ENCODE peak calls at places on chromosomes 4 and X, in eight cellular contexts. M is IMR-90, J is NCI-H2029, O is mesenteric fat pad, Q is hippocampal formation, V is dorsolateral prefrontal cortex, B is cardiac muscle cell, U is coronary artery. K is an unnamed sample.

GRCh38 chrX:123975180-123975579 is 13.7 kb downstream of the STAG2 start:
- DNase-seq in M (peak; percentile 31), J (no peak), O (no peak), Q (no peak), V (no peak), B (no peak), U (no peak), K (no peak)

GRCh38 chr4:151659631-151660030 is 101.2 kb downstream of the GATB start:
- DNase-seq in M (no peak), J (no peak), O (no peak), Q (no peak), V (no peak), B (no peak), U (no peak), K (peak; percentile 13)

GRCh38 chr4:25452081-25452480 is 75.0 kb downstream of the ANAPC4 start:
- DNase-seq in M (no peak), J (no peak), O (no peak), Q (no peak), V (no peak), B (no peak), U (no peak), K (no peak)

GRCh38 chrX:24395775-24396174 is 35.3 kb downstream of the SUPT20HL1 start:
- DNase-seq in M (peak; percentile 82), J (peak; percentile 43), O (no peak), Q (peak; percentile 58), V (no peak), B (peak; percentile 91), U (no peak), K (no peak)

GRCh38 chrX:30141966-30142365 is 73.4 kb upstream of the MAGEB2 start:
- DNase-seq in M (peak; percentile 59), J (peak; percentile 2), O (no peak), Q (no peak), V (no peak), B (peak; percentile 81), U (no peak), K (no peak)

GRCh38 chr4:35684755-35685154 is 559.6 kb downstream of the ARAP2 start:
- DNase-seq in M (no peak), J (no peak), O (no peak), Q (no peak), V (no peak), B (no peak), U (no peak), K (no peak)

GRCh38 chr4:138242076-138242829 is at the start of gene SLC7A11:
- DNase-seq in M (peak; percentile 100), J (peak; percentile 98), O (no peak), Q (peak; percentile 57), V (no peak), B (peak; percentile 81), U (no peak), K (peak; percentile 28)

GRCh38 chr4:80266267-80266901 is at the start of gene FGF5:
- DNase-seq in M (peak; percentile 94), J (peak; percentile 52), O (no peak), Q (no peak), V (peak; percentile 85), B (peak; percentile 63), U (no peak), K (peak; percentile 12)

GRCh38 chr4:56084849-56085248 is 136.1 kb downstream of the CEP135 start:
- DNase-seq in M (no peak), J (no peak), O (no peak), Q (no peak), V (no peak), B (no peak), U (no peak), K (no peak)

GRCh38 chr4:106450249-106450648 is 81.7 kb upstream of the GIMD1 start:
- DNase-seq in M (no peak), J (no peak), O (no peak), Q (no peak), V (no peak), B (no peak), U (no peak), K (no peak)

GRCh38 chr4:169707958-169708643 is 49.6 kb downstream of the HPF1 start:
- DNase-seq in M (peak; percentile 31), J (no peak), O (no peak), Q (no peak), V (no peak), B (no peak), U (no peak), K (no peak)

GRCh38 chr4:20487852-20488251 is 212.4 kb upstream of the PACRGL start:
- DNase-seq in M (peak; percentile 25), J (no peak), O (no peak), Q (no peak), V (no peak), B (no peak), U (no peak), K (no peak)

GRCh38 chr4:27278615-27279014 is 418.0 kb downstream of the STIM2 start:
- DNase-seq in M (peak; percentile 7), J (no peak), O (no peak), Q (no peak), V (no peak), B (peak; percentile 68), U (no peak), K (no peak)

GRCh38 chrX:150856101-150856500 is 42.4 kb downstream of the CD99L2 start:
- DNase-seq in M (peak; percentile 13), J (no peak), O (no peak), Q (no peak), V (no peak), B (no peak), U (no peak), K (no peak)

GRCh38 chr4:27467351-27467750 is 606.7 kb downstream of the STIM2 start:
- DNase-seq in M (no peak), J (no peak), O (no peak), Q (no peak), V (no peak), B (no peak), U (no peak), K (no peak)

GRCh38 chr4:82905205-82905604 is 4.7 kb downstream of the THAP9 start:
- DNase-seq in M (peak; percentile 64), J (no peak), O (no peak), Q (no peak), V (no peak), B (no peak), U (no peak), K (no peak)

GRCh38 chrX:149881081-149881711 is at the start of gene MAGEA8:
- DNase-seq in M (no peak), J (no peak), O (no peak), Q (no peak), V (no peak), B (no peak), U (no peak), K (no peak)

GRCh38 chr4:15001248-15001824 is 945 bp upstream of the CPEB2 start:
- DNase-seq in M (peak; percentile 91), J (no peak), O (peak; percentile 91), Q (peak; percentile 77), V (peak; percentile 88), B (peak; percentile 73), U (peak; percentile 95), K (peak; percentile 83)

GRCh38 chr4:150750824-150751223 is 168.9 kb downstream of the MAB21L2 start:
- DNase-seq in M (no peak), J (no peak), O (no peak), Q (no peak), V (no peak), B (no peak), U (no peak), K (no peak)

K was measured in anterior cingulate cortex.